ENCODE peak calls at places on chromosomes 16 and 17, in nine cellular contexts. N is ovary; C is CD8-positive, alpha-beta T cell; Y is heart right ventricle; K is esophagus squamous epithelium; A is psoas muscle; O is suprapubic skin; P is mammary epithelial cell; L is heart left ventricle. X is an unnamed sample.

GRCh38 chr17:39240631-39241030 is 14.9 kb upstream of the STAC2 start:
- DNase-seq in N (no peak), C (no peak), Y (no peak), K (no peak), A (no peak), O (no peak), P (no peak), L (no peak), X (no peak)

GRCh38 chr16:1523581-1524245 is 9.8 kb upstream of the TMEM204 start:
- DNase-seq in N (no peak), C (no peak), Y (no peak), K (no peak), A (no peak), O (no peak), P (no peak), L (no peak), X (no peak)

GRCh38 chr17:64984776-64985521 is 65.7 kb upstream of the LRRC37A3 start:
- DNase-seq in N (no peak), C (peak; percentile 63), Y (no peak), K (no peak), A (no peak), O (no peak), P (peak; percentile 50), L (no peak), X (peak; percentile 68)

GRCh38 chr17:56125830-56126819 is 27.1 kb upstream of the ANKFN1 start:
- DNase-seq in N (no peak), C (no peak), Y (no peak), K (no peak), A (no peak), O (no peak), P (peak; percentile 17), L (no peak), X (no peak)

GRCh38 chr17:32483451-32484019 is 3.3 kb upstream of the CDK5R1 start:
- DNase-seq in N (peak; percentile 95), C (no peak), Y (peak; percentile 89), K (no peak), A (peak; percentile 89), O (peak; percentile 79), P (no peak), L (peak; percentile 86), X (no peak)

GRCh38 chr17:77476498-77476897 is 335.7 kb downstream of the SEC14L1 start:
- DNase-seq in N (no peak), C (no peak), Y (no peak), K (no peak), A (no peak), O (no peak), P (no peak), L (no peak), X (no peak)

GRCh38 chr17:58630883-58631522 is 60.8 kb downstream of the TEX14 start:
- DNase-seq in N (peak; percentile 39), C (peak; percentile 49), Y (peak; percentile 6), K (no peak), A (no peak), O (no peak), P (peak; percentile 98), L (no peak), X (no peak)

GRCh38 chr16:85308585-85309540 is 196.6 kb upstream of the CIBAR2 start:
- DNase-seq in N (no peak), C (no peak), Y (no peak), K (no peak), A (no peak), O (no peak), P (no peak), L (no peak), X (no peak)

GRCh38 chr16:74727903-74728302 is 27.2 kb upstream of the MLKL start:
- DNase-seq in N (no peak), C (no peak), Y (no peak), K (no peak), A (no peak), O (no peak), P (no peak), L (no peak), X (no peak)

GRCh38 chr16:74732951-74733350 is 32.3 kb upstream of the MLKL start:
- DNase-seq in N (no peak), C (no peak), Y (no peak), K (no peak), A (no peak), O (no peak), P (no peak), L (no peak), X (no peak)

GRCh38 chr16:74726736-74727135 is 26.1 kb upstream of the MLKL start:
- DNase-seq in N (no peak), C (no peak), Y (no peak), K (no peak), A (peak; percentile 7), O (no peak), P (no peak), L (no peak), X (no peak)

GRCh38 chr16:74731853-74732477 is 31.3 kb upstream of the MLKL start:
- DNase-seq in N (no peak), C (no peak), Y (no peak), K (no peak), A (no peak), O (no peak), P (no peak), L (no peak), X (no peak)

DNA sequence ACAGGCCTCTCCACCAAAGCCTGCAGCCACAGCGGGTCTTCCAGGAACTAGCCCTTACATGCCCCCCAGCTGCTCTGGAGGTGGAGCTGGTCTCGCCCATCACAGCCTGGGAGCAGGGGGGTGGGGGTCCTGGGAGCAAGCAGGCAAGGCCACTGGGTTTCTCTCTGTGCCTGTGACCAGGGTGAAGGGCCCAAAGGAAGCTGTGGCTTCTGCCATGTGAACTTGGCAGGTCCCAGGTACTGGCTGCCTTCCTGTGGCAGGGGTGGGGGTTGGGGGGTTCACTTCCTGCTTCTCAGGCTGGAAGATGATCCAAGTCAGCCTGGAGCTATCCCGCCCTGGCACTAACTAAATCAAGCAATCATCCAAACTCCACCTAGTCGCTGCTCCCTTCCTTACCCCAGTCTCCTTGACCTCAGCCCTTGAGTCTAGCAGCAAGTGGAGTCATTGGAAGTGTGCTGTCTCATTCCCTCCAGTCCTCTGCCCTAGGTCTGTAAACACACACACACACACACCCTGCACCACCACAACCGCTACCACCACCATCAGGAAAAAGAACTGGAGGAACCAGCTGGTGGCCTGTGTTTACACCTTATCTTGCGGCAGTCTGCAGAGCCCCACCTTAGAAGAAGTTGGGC is 29.5 kb upstream of the MLKL start:
- DNase-seq in N (no peak), C (no peak), Y (no peak), K (no peak), A (no peak), O (no peak), P (peak; percentile 34), L (no peak), X (peak; percentile 64)
- H3K27ac ChIP-seq in N (no peak overlapping the region), C (no peak overlapping the region), Y (no peak overlapping the region), K (peak overlapping the region; percentile 80), A (no peak overlapping the region), O (peak overlapping the region; percentile 73), P (peak overlapping the region; percentile 18), L (no peak overlapping the region), X (peak overlapping the region; percentile 55)

GRCh38 chr17:18857864-18858566 is at the start of gene PRPSAP2:
- DNase-seq in N (peak; percentile 94), C (peak; percentile 96), Y (peak; percentile 95), K (peak; percentile 88), A (peak; percentile 98), O (peak; percentile 98), P (peak; percentile 89), L (peak; percentile 96), X (peak; percentile 64)

GRCh38 chr17:18859256-18859655 is 1.3 kb downstream of the PRPSAP2 start:
- DNase-seq in N (no peak), C (no peak), Y (no peak), K (no peak), A (no peak), O (no peak), P (no peak), L (no peak), X (no peak)

GRCh38 chr17:18854956-18855355 is 3.0 kb upstream of the PRPSAP2 start:
- DNase-seq in N (no peak), C (no peak), Y (no peak), K (no peak), A (no peak), O (no peak), P (no peak), L (no peak), X (no peak)

GRCh38 chr17:18858567-18859245 is 775 bp downstream of the PRPSAP2 start:
- DNase-seq in N (no peak), C (no peak), Y (no peak), K (no peak), A (no peak), O (no peak), P (no peak), L (no peak), X (no peak)

DNA sequence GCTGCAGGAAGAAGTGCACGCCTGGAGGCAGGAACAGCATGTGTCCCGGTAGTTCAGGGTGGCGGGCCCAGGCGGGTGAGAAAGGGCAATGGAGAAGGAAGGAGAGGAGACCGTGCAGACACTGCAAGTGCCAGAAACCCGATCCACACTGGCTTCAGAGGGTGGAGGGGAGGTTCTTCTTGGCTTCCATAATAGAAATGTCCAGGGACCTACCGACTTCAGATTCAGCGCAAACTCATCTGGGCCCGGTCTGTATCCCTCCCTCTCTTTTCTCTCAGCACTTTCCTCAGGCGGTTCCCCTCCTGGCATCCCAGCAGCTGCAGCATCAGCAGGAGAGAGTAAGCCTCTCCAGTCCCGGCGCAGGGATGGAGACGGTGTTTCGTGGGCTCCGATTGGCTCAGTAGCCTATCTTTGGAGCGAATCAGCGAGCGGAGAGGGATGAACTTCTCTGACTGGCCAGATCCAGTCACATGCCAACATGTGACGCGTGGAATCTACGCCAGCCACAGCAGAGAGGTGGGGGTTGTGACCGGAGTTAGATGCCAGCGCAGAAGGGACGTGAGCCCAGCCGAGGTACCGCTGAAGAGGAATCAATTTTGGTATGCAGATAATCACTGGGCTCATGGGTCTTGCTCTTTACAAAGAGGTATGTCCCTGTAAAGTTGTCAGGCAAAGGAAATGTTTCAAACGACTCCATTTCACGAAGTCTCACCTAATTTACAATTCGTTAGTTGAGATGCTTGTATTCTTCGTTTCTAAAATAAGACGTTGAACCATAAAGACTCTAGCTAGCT is 1.9 kb upstream of the PRPSAP2 start:
- DNase-seq in N (peak; percentile 92), C (peak; percentile 88), Y (peak; percentile 95), K (peak; percentile 72), A (peak; percentile 93), O (peak; percentile 97), P (peak; percentile 94), L (peak; percentile 95), X (peak; percentile 84)
- H3K27ac ChIP-seq in N (peak overlapping the region; percentile 89), C (peak overlapping the region; percentile 32), Y (peak overlapping the region; percentile 56), K (peak overlapping the region; percentile 90), A (peak overlapping the region; percentile 74), O (peak overlapping the region; percentile 71), P (peak overlapping the region; percentile 8), L (peak overlapping the region; percentile 75), X (peak overlapping the region; percentile 61)

DNA sequence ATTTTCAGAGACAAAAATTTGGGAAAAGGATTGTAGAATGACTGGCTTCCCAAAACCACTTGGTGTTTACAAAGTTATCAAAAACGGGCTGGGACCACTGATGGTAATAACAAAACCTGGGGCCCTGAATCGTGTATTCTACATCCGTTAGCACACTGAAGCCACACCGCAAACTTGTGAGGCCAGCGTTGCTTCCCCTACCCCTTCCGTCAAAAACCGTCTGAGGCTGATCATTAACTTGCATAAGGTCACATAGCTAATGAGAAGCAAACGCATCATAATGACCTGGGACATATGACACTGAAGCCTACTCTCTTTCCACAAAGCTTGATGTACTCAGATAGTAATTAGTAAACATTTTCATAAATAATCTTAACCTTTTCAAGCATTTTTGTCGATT is 704.3 kb downstream of the MAF start:
- DNase-seq in N (no peak), C (no peak), Y (no peak), K (no peak), A (no peak), O (no peak), P (no peak), L (no peak), X (no peak)
- H3K27ac ChIP-seq in N (no peak overlapping the region), C (peak overlapping the region; percentile 1), Y (no peak overlapping the region), K (no peak overlapping the region), A (no peak overlapping the region), O (no peak overlapping the region), P (no peak overlapping the region), L (no peak overlapping the region), X (no peak overlapping the region)

DNA sequence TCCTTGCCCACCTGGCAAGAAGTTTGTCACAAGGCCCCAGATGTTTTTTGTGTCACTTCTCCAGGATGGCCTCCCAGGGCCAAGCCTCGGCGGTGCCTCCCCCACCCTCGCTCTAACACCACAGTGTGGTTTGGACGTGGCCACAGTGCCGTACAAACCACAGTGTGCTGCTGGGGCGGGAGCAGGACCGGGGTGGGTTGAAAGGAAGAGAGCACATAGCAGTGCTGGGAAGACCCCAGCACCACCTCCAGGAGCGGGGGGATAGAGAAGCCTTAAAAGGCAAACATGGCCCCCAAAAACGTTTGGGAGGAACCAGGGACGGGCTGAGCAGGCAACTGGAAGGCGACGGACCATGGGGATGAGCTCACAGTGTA is 5.0 kb upstream of the BCL6B start:
- DNase-seq in N (no peak), C (no peak), Y (no peak), K (no peak), A (no peak), O (no peak), P (no peak), L (no peak), X (no peak)
- H3K27ac ChIP-seq in N (peak overlapping the region; percentile 82), C (no peak overlapping the region), Y (peak overlapping the region; percentile 87), K (peak overlapping the region; percentile 92), A (peak overlapping the region; percentile 80), O (peak overlapping the region; percentile 85), P (no peak overlapping the region), L (peak overlapping the region; percentile 99), X (no peak overlapping the region)

X was measured in epithelial cell of prostate.